ENCODE peak calls at places on chromosomes 7 and 10, in five cellular contexts. X is body of pancreas, W is GM23338, I is sigmoid colon, M is adrenal gland. L is an unnamed sample.

GRCh38 chr7:107931740-107932515 is 40.9 kb downstream of the DLD start:
- DNase-seq in X (peak), W (peak), I (no peak), M (no peak), L (no peak)

GRCh38 chr7:97337849-97338248 is 220.4 kb downstream of the SDHAF3 start:
- DNase-seq in X (no peak), W (no peak), I (no peak), M (no peak), L (no peak)

GRCh38 chr10:121772406-121772805 is 155.4 kb downstream of the ATE1 start:
- DNase-seq in X (no peak), W (no peak), I (no peak), M (no peak), L (no peak)

GRCh38 chr7:39465055-39465929 is 100.9 kb upstream of the YAE1 start:
- DNase-seq in X (peak), W (peak), I (no peak), M (peak), L (no peak)

GRCh38 chr10:119668461-119668860 is 17.3 kb downstream of the BAG3 start:
- DNase-seq in X (no peak), W (no peak), I (no peak), M (no peak), L (no peak)

GRCh38 chr10:48634198-48634983 is 29.5 kb upstream of the ARHGAP22 start:
- DNase-seq in X (no peak), W (no peak), I (peak), M (peak), L (peak)

GRCh38 chr10:93718937-93719725 is 16.7 kb upstream of the FRA10AC1 start:
- DNase-seq in X (no peak), W (peak), I (no peak), M (no peak), L (no peak)

GRCh38 chr10:6838118-6838517 is 258.0 kb upstream of the PRKCQ start:
- DNase-seq in X (no peak), W (peak), I (no peak), M (no peak), L (no peak)

GRCh38 chr10:10794776-10795175 is 222.9 kb upstream of the CELF2 start:
- DNase-seq in X (no peak), W (no peak), I (no peak), M (no peak), L (no peak)

GRCh38 chr7:131000873-131001272 is 266.9 kb upstream of the KLF14 start:
- DNase-seq in X (no peak), W (no peak), I (no peak), M (no peak), L (no peak)

DNA sequence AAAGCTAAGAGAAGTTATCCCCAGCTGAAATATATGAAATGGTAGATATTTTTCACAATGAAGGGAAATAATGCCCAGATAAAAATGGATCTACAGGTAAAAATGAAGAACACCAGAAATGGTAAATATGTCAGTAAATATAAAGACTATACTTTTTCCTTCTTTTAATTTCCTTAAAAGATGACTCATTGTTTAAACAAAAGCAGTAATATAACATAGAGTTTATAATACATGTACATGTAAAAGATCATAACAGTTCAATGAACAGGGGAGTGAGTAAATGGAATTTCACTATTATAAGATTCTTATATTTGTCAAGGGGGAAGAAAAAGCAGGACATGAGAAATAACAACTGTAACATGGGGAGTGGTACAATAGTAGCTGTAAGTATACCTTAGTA is 7.4 kb downstream of the POT1 start:
- DNase-seq in X (no peak), W (no peak), I (no peak), M (no peak), L (no peak)
- H3K27ac ChIP-seq in X (no peak), W (no peak), I (no peak), M (no peak), L (no peak)

DNA sequence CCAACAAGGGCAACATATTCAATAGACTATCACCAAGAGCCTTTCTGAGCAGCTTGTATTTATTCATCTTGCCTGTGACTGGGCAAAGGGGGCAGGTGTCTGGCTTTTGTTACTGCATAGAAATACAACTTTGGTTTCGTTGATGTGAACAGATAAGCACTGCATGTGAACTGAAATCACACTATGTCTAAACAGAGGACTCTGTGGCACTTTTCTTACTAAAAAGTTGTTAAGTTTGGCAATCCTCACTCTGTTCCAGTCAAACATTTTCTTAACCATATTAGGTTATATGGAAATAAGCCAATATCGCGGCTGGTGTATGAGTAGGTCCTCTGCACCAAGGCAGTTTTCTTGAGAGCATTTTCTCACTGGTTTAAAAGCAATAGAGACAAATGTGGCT is 48.5 kb downstream of the CALD1 start:
- DNase-seq in X (no peak), W (no peak), I (peak), M (no peak), L (no peak)
- H3K27ac ChIP-seq in X (no peak), W (no peak), I (peak), M (peak), L (no peak)

DNA sequence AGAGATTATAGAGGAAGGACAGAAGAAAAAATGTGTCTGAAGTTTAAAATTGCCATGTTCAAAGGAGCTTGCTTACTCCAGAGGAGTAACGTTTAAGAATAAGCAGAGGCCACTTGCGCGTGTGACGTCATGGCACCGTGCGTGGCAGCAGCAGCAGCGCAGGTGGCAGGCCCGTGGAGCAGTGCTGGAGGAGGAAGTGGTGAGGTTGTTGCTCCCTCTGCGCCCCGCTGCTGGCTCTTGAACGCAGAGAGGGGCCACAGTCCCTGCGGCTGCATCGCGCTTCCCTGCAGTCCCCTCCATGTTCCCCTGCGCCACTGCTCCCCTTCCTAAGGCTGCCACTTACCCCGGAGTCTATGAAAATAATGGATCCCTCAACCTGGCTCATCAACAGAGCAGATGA is 37.5 kb downstream of the GDI2 start:
- DNase-seq in X (no peak), W (no peak), I (no peak), M (no peak), L (no peak)
- H3K27ac ChIP-seq in X (no peak), W (peak), I (peak), M (peak), L (no peak)

DNA sequence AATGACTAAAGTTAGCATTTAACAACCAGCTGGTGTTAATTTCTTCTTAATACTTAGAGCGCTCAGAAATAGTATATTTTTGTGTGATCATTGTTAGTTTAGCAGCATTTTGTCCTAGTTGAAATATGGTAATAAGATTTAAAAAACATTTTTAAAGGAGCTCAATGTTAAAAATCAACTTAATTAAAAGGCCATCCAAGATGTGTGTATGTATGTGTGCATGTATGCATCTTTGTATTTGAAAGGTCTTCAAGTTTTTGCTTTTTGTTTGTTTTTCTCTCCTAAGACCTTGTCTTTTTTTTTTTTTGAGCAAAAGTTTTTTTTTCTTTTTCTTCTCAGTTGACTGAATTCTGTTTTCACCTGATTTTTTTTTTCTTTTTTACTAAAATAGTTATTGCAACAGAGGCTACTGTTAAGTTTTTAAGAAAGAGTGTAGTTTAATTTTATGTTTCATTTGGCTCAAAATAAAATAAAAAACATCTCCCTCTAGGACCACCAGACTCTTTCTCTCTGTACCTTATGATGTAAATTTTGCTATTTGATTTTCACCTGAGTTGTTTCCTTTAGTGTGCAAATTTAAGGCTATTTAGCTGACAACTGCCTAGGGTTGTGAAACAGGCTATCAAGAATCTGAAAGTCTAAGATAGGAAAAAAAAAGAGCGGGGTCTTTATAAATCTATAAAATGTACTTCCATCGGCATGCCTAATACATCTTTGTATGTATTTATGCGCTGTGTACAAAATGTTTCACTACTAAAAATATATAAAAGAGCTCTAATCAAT is 76.4 kb upstream of the C1GALT1 start:
- DNase-seq in X (no peak), W (no peak), I (no peak), M (no peak), L (no peak)
- H3K27ac ChIP-seq in X (no peak), W (peak), I (no peak), M (no peak), L (no peak)

GRCh38 chr10:125127986-125128385 is 32.4 kb downstream of the CTBP2 start:
- DNase-seq in X (no peak), W (no peak), I (no peak), M (no peak), L (no peak)

GRCh38 chr10:125129076-125129458 is 31.3 kb downstream of the CTBP2 start:
- DNase-seq in X (no peak), W (no peak), I (no peak), M (no peak), L (no peak)

GRCh38 chr10:125130260-125130659 is 30.1 kb downstream of the CTBP2 start:
- DNase-seq in X (no peak), W (no peak), I (no peak), M (no peak), L (no peak)

GRCh38 chr10:125127110-125127509 is 33.3 kb downstream of the CTBP2 start:
- DNase-seq in X (no peak), W (no peak), I (no peak), M (no peak), L (no peak)

GRCh38 chr10:125128397-125129075 is 31.8 kb downstream of the CTBP2 start:
- DNase-seq in X (no peak), W (no peak), I (no peak), M (no peak), L (no peak)
- H3K27ac ChIP-seq in X (peak), W (peak), I (no peak), M (no peak), L (no peak)

DNA sequence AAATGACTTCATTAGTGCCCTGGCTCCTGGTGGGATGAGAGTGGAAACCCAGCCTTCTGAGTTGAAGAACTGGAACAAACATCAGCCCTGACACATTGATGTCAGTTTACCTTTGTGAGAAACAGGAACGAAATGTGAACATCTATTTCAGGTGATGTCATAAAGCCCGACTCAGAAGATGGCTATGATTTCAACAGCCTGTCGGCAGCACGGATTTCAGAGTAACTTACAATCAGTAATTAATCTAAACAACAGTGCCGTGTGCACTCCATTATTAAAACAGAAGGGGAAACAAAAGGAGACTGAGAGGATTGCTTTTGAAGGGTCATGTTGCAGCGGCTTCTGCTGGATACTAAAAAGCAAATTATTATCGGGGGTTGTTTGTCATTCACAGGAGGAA is 243.1 kb downstream of the FRMD4A start:
- DNase-seq in X (no peak), W (no peak), I (no peak), M (no peak), L (no peak)
- H3K27ac ChIP-seq in X (no peak), W (no peak), I (no peak), M (no peak), L (no peak)

GRCh38 chr7:126780993-126781392 is 471.7 kb downstream of the GRM8 start:
- DNase-seq in X (no peak), W (no peak), I (no peak), M (no peak), L (no peak)

GRCh38 chr7:126774077-126774476 is 478.7 kb downstream of the GRM8 start:
- DNase-seq in X (no peak), W (no peak), I (no peak), M (no peak), L (no peak)

GRCh38 chr7:126778101-126778500 is 474.6 kb downstream of the GRM8 start:
- DNase-seq in X (no peak), W (peak), I (no peak), M (no peak), L (no peak)

DNA sequence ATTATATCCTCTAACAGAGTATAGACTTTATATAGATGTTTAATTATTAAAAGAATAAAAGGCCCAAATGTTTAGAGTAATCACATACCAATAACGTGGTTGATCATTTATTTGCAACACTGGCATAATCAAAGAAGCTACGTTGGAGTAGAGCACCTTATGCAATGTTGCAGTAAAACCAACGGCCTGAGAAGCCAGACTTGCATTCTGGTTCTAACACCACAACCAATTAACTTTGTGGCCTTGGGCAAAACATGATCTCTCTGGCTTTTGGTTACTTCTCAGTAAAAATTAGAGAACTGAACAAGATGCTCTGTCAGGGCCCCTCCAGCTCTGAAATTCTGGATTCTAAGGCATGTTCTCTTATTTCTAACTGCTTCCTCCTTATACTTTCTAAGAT is 476.2 kb downstream of the GRM8 start:
- DNase-seq in X (no peak), W (no peak), I (no peak), M (no peak), L (no peak)
- H3K27ac ChIP-seq in X (no peak), W (no peak), I (no peak), M (no peak), L (no peak)

DNA sequence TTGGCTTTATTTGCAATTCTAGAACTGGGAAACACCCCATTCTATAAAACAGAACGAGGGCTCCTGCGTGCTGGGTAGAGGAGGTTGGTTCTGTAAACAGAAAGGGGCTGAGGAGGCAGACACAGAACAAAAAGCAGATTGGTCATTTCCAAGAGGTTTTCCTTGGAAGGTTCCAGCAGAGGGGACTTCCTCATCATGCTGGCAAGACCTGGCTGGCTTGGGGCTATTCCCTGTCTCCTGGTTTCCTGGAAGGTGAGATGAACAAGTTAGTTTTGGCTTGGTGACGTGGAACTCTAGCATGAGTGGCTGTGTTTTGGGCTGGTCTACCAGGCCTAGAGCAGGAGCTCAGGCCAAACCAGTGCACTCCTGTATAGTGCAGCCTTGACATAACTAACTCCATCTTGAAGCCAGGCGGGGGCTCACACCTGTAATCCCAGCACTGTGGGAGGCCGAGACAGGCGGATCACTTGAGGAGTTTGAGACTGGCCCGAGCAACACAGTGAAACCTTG is 26.1 kb upstream of the DNAJB6 start:
- DNase-seq in X (no peak), W (peak), I (no peak), M (no peak), L (no peak)
- H3K27ac ChIP-seq in X (peak), W (peak), I (peak), M (no peak), L (peak)

GRCh38 chr10:102384606-102385429 is 10.7 kb upstream of the NFKB2 start:
- DNase-seq in X (no peak), W (no peak), I (no peak), M (no peak), L (no peak)

GRCh38 chr10:102381983-102382382 is 13.5 kb upstream of the NFKB2 start:
- DNase-seq in X (no peak), W (no peak), I (no peak), M (no peak), L (no peak)

GRCh38 chr10:102382871-102383270 is 12.6 kb upstream of the NFKB2 start:
- DNase-seq in X (no peak), W (no peak), I (no peak), M (no peak), L (no peak)

GRCh38 chr10:102379383-102379782 is 16.1 kb upstream of the NFKB2 start:
- DNase-seq in X (no peak), W (no peak), I (no peak), M (no peak), L (no peak)

DNA sequence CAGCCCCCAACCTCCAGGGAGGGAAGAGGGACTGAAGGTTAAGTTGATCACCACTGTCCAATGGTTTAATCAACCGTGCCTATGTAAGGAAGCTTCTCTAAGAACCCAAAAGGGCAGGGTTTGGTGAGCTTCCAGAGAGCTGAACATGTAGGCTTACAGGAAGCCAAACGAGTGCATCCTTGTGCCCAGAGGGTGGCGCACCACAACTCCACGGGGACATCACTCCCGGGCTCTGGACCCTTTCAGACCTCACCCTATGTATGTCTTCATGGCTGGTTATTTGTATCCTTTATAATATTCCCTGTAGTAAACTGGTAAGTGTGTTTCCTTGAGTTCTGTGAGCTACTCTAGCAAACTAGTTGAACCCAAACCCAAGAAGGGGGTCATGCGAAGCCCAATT is 11.5 kb upstream of the NFKB2 start:
- DNase-seq in X (no peak), W (peak), I (no peak), M (no peak), L (no peak)
- H3K27ac ChIP-seq in X (no peak), W (peak), I (no peak), M (no peak), L (no peak)